ENCODE peak calls at places on chromosomes 3 and 15, in five cellular contexts. R, Y, I, U and A are unnamed samples.

GRCh38 chr3:39491733-39492350 is 24.4 kb downstream of the MOBP start:
- DNase-seq in I (no peak), Y (no peak), R (no peak), U (no peak), A (no peak)

GRCh38 chr3:161274691-161275298 is 53.7 kb downstream of the NMD3 start:
- DNase-seq in Y (peak; percentile 68), U (peak; percentile 54), R (no peak), I (peak; percentile 4), A (peak; percentile 68)

GRCh38 chr15:90413411-90414379 is 25.7 kb downstream of the IQGAP1 start:
- DNase-seq in R (no peak), U (no peak), I (no peak), Y (peak; percentile 79), A (peak; percentile 29)

GRCh38 chr15:65329298-65329990 is 25.0 kb downstream of the RNU5B-1 start:
- DNase-seq in Y (no peak), I (no peak), U (no peak), R (no peak), A (no peak)

GRCh38 chr3:71562938-71563337 is 20.6 kb downstream of the FOXP1 start:
- DNase-seq in I (no peak), R (no peak), U (no peak), Y (no peak), A (peak; percentile 7)

GRCh38 chr15:83844742-83845141 is 190.8 kb downstream of the ADAMTSL3 start:
- DNase-seq in I (no peak), U (no peak), R (no peak), Y (no peak), A (no peak)

GRCh38 chr3:57007513-57008415 is 52.7 kb upstream of the SPATA12 start:
- DNase-seq in R (peak; percentile 75), Y (peak; percentile 84), I (no peak), U (peak; percentile 30), A (peak; percentile 87)

GRCh38 chr3:17645074-17645698 is 97.2 kb downstream of the TBC1D5 start:
- DNase-seq in Y (peak; percentile 63), I (no peak), U (no peak), R (no peak), A (peak; percentile 62)

GRCh38 chr3:125496701-125497100 is 23.3 kb downstream of the SNX4 start:
- DNase-seq in U (no peak), I (no peak), R (no peak), Y (no peak), A (no peak)

GRCh38 chr3:139935866-139936817 is 1.2 kb downstream of the CLSTN2 start:
- DNase-seq in Y (no peak), R (peak; percentile 50), I (no peak), U (no peak), A (peak; percentile 31)

GRCh38 chr3:107675233-107675900 is 152.6 kb downstream of the BBX start:
- DNase-seq in I (no peak), R (no peak), Y (no peak), U (no peak), A (no peak)

GRCh38 chr3:73086071-73086494 is 24.6 kb downstream of the EBLN2 start:
- DNase-seq in U (peak; percentile 58), Y (peak; percentile 39), I (no peak), R (no peak), A (peak; percentile 50)

GRCh38 chr3:191094057-191094456 is 105.0 kb upstream of the OSTN start:
- DNase-seq in U (no peak), I (no peak), Y (peak; percentile 77), R (no peak), A (peak; percentile 18)

GRCh38 chr3:193982258-193982659 is 153.7 kb upstream of the HES1 start:
- DNase-seq in U (no peak), I (no peak), Y (no peak), R (peak; percentile 89), A (peak; percentile 60)

GRCh38 chr3:128849776-128850542 is 29.5 kb upstream of the ACAD9 start:
- DNase-seq in R (no peak), U (no peak), I (no peak), Y (peak; percentile 54), A (no peak)

GRCh38 chr3:19427417-19428149 is 279.3 kb downstream of the KCNH8 start:
- DNase-seq in I (no peak), R (no peak), Y (no peak), U (no peak), A (no peak)

GRCh38 chr15:49063402-49064280 is 17.4 kb upstream of the SECISBP2L start:
- DNase-seq in U (no peak), R (no peak), I (no peak), Y (no peak), A (no peak)

GRCh38 chr3:14514323-14514720 is 25.8 kb downstream of the GRIP2 start:
- DNase-seq in R (no peak), U (no peak), Y (no peak), I (no peak), A (no peak)